ENCODE peak calls at places on chromosomes 3 and 15, in five cellular contexts. B is body of pancreas, Z is fibroblast of lung, U is cardiac muscle cell, W is lung. K is an unnamed sample.

GRCh38 chr3:97177242-97177641 is 362.8 kb downstream of the EPHA6 start:
- DNase-seq in Z (no peak), B (no peak), U (no peak), W (no peak), K (no peak)

GRCh38 chr3:13215940-13216546 is 142.8 kb upstream of the IQSEC1 start:
- DNase-seq in U (no peak), W (no peak), B (peak), Z (peak), K (peak)

GRCh38 chr15:59410448-59410896 is 27.5 kb upstream of the FAM81A start:
- DNase-seq in W (no peak), Z (no peak), B (peak), U (no peak), K (no peak)

GRCh38 chr3:24678441-24678865 is 183.8 kb upstream of the THRB start:
- DNase-seq in Z (peak), U (no peak), B (peak), W (no peak), K (peak)

GRCh38 chr15:45795487-45796069 is 160.7 kb downstream of the SQOR start:
- DNase-seq in B (peak), Z (peak), U (peak), W (peak), K (peak)

GRCh38 chr3:123258811-123259420 is 57.2 kb downstream of the SEC22A start:
- DNase-seq in W (no peak), B (no peak), U (peak), Z (peak), K (peak)

GRCh38 chr3:55164191-55164590 is 236.3 kb upstream of the LRTM1 start:
- DNase-seq in U (no peak), W (no peak), Z (peak), B (peak), K (no peak)

GRCh38 chr3:113532698-113533533 is 561 bp downstream of the SIDT1 start:
- DNase-seq in U (peak), Z (no peak), B (peak), W (no peak), K (peak)

GRCh38 chr3:18837137-18837536 is 311.2 kb upstream of the KCNH8 start:
- DNase-seq in W (no peak), Z (no peak), U (no peak), B (no peak), K (no peak)

GRCh38 chr3:130786306-130786705 is 39.7 kb upstream of the PIK3R4 start:
- DNase-seq in U (no peak), Z (no peak), W (no peak), B (no peak), K (no peak)

GRCh38 chr3:85576091-85576690 is 617.4 kb downstream of the CADM2 start:
- DNase-seq in B (peak), U (peak), Z (peak), W (peak), K (peak)

GRCh38 chr3:53821631-53822068 is 24.6 kb downstream of the CHDH start:
- DNase-seq in Z (peak), W (no peak), U (no peak), B (no peak), K (peak)

GRCh38 chr3:183825380-183826161 is at the start of gene MAP6D1:
- DNase-seq in Z (peak), W (no peak), U (peak), B (peak), K (peak)

GRCh38 chr3:148551767-148552260 is 145.9 kb upstream of the AGTR1 start:
- DNase-seq in B (no peak), Z (peak), U (no peak), W (no peak), K (peak)

GRCh38 chr15:74306801-74307217 is 60.6 kb downstream of the CYP11A1 start:
- DNase-seq in B (no peak), Z (no peak), W (no peak), U (no peak), K (no peak)

GRCh38 chr15:91630090-91630489 is 223.4 kb upstream of the SLCO3A1 start:
- DNase-seq in U (no peak), Z (no peak), B (no peak), W (no peak), K (no peak)

GRCh38 chr3:28971156-28971555 is 309.7 kb upstream of the RBMS3 start:
- DNase-seq in B (no peak), W (no peak), Z (no peak), U (no peak), K (no peak)

GRCh38 chr15:63135804-63136203 is 14.1 kb downstream of the LACTB start:
- DNase-seq in W (no peak), Z (peak), U (no peak), B (no peak), K (peak)

GRCh38 chr3:169769287-169770181 is at the start of gene ACTRT3:
- DNase-seq in Z (peak), W (peak), B (peak), U (peak), K (peak)

GRCh38 chr3:97658670-97659285 is 105.8 kb upstream of the ARL6 start:
- DNase-seq in B (no peak), Z (peak), U (peak), W (no peak), K (no peak)

GRCh38 chr3:161430307-161430706 is 59.0 kb upstream of the SPTSSB start:
- DNase-seq in U (no peak), B (no peak), W (no peak), Z (no peak), K (no peak)

GRCh38 chr15:34616613-34617012 is 33.2 kb upstream of the GOLGA8B start:
- DNase-seq in U (peak), W (no peak), Z (peak), B (peak), K (peak)

GRCh38 chr3:150528359-150528797 is 17.9 kb downstream of the SERP1 start:
- DNase-seq in Z (peak), W (no peak), B (no peak), U (no peak), K (peak)

GRCh38 chr15:80838012-80838411 is 58.8 kb downstream of the CEMIP start:
- DNase-seq in Z (no peak), W (no peak), B (no peak), U (no peak), K (no peak)

GRCh38 chr3:105798381-105798934 is 70.4 kb downstream of the CBLB start:
- DNase-seq in W (no peak), B (no peak), U (no peak), Z (no peak), K (no peak)

GRCh38 chr3:13347390-13347966 is 72.6 kb downstream of the NUP210 start:
- DNase-seq in W (no peak), Z (peak), B (peak), U (peak), K (no peak)

GRCh38 chr3:124467980-124468902 is 262.0 kb upstream of the UMPS start:
- DNase-seq in Z (peak), B (peak), W (peak), U (peak), K (peak)

GRCh38 chr15:70722266-70723123 is 40.9 kb downstream of the UACA start:
- DNase-seq in U (peak), B (no peak), Z (peak), W (no peak), K (no peak)

GRCh38 chr3:36877930-36878685 is 66.7 kb downstream of the TRANK1 start:
- DNase-seq in Z (no peak), U (no peak), W (no peak), B (no peak), K (no peak)

GRCh38 chr3:192223815-192224214 is 503.5 kb downstream of the FGF12 start:
- DNase-seq in Z (no peak), W (no peak), B (peak), U (peak), K (no peak)

GRCh38 chr15:60634815-60635214 is 155.9 kb upstream of the ICE2 start:
- DNase-seq in Z (no peak), B (no peak), W (no peak), U (no peak), K (peak)

DNA sequence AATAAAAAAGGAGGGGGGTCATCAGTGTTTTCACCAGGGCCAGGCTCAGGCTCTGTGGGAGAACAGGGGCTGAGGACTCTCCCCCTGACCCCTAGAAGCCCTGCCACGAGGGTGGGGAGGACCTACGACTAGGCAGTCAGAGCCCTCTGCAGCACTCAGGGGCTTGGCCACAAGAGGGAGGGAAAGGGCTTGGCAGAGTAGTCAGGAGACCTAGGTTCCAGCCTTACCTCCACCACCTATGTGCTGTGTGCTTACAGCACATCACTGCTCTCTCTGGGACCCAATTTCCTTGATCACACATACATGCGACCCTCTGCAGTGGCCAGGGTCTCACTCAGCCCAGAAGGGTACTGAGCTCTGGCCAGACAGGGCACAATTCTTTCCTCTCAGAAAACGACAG is 16.3 kb upstream of the SKIC8 start:
- DNase-seq in W (no peak), U (peak), Z (no peak), B (no peak), K (no peak)
- TF ChIP-seq CTCF in W (no peak), U (no peak), Z (no peak), B (no peak), K (peak)

DNA sequence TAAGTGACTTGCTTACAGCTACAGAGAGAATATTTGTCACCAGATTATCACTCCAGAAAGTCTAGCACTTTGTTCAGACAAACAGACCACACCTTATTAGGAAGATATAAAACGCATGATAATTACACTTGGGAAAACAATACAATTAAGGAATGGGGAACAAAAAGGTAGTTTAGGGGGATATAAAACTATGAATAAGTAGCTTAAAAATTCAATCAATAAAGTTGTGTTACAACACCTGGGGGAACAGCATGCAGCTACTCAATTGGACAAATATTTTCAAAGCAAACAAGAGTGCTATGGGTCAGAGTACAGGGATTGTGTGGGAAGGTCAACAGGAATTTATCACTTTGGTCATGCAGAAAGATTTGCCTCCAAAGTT is 15.1 kb downstream of the CLDN1 start:
- DNase-seq in U (no peak), Z (no peak), W (no peak), B (peak), K (no peak)
- H3K4me3 ChIP-seq in U (no peak), Z (no peak), W (no peak), B (no peak), K (no peak)

DNA sequence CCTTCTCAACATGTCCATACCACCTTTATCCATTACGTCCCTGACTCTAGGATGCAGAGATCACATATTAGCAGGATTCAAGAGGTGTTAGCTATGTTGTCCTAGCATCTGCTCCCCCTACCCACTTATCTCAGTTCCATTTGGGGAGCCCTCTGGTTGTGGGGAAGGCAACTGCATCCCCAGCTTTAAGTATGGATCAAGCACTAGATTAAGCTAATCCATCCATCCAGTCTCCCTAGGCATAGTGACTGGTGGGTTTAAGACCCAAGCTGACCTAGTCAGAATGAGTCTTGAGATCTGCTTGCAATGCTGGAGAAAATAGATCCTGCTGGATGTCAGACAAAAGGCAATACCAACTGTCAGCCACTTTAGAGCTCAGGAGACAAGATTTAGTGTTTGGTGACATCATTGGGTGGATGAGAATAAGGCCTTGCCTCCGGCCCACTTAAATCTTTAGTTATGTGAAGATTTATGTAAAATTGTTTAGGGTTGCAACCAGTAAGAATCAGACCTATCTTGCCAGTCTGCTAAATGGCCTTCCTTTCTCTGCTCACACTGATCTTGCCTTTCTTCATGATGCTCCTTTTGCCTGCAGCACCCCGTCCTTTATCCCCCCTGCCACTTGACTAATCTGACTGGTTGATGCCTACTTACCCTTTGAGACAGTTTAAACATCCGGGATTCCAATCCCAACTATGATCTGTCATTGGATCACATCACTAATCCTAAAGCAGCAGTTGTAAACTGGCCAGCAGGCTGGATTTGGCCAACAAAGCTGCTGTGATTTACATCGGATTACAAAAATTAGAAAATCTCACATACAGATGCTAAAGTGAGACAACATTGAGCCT is 2.1 kb upstream of the ISY1 start:
- DNase-seq in U (no peak), W (no peak), Z (peak), B (no peak), K (peak)
- TF ChIP-seq CTCF in U (peak), W (no peak), Z (peak), B (peak), K (peak)

DNA sequence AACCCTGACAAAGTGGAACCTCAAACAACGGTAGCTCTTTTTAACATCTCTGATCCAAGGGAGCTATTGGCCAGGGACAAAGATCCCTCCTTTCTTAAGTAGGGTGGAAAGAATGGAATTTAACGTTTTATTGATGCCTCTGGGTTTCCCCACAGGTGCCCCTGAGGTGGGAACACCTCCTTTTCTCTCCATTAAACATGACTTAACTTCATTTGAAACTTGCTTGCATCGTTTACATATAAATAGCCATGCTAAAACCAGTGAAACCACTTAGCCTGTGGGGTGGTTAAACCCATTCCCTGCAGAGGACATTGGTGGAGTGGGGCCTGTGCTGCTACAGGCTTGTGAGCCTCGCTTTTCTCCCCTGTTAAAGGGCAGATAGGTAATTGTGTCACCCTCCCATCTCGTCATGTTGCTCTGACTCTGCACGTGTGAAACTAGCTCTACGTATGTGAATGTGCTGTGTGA is 9.7 kb downstream of the CGNL1 start:
- DNase-seq in Z (no peak), B (no peak), W (no peak), U (no peak), K (no peak)
- H3K4me3 ChIP-seq in Z (no peak), B (no peak), W (no peak), U (no peak), K (no peak)

GRCh38 chr3:129205109-129205832 is 21.6 kb upstream of the CNBP start:
- DNase-seq in B (no peak), U (no peak), W (no peak), Z (no peak), K (no peak)
- TF ChIP-seq CTCF in B (no peak), U (no peak), W (no peak), Z (no peak), K (no peak)

GRCh38 chr3:108602249-108602934 is 12.9 kb downstream of the DZIP3 start:
- DNase-seq in W (no peak), B (peak), Z (no peak), U (peak), K (no peak)
- H3K4me3 ChIP-seq in W (no peak), B (no peak), Z (no peak), U (no peak), K (no peak)

GRCh38 chr3:129199366-129199765 is 15.7 kb upstream of the CNBP start:
- DNase-seq in U (no peak), Z (no peak), W (no peak), B (no peak), K (no peak)

GRCh38 chr3:129197341-129197740 is 13.6 kb upstream of the CNBP start:
- DNase-seq in B (no peak), U (no peak), Z (no peak), W (no peak), K (no peak)

GRCh38 chr3:129195731-129196256 is 12.1 kb upstream of the CNBP start:
- DNase-seq in W (peak), Z (peak), U (no peak), B (peak), K (peak)

GRCh38 chr3:129196601-129197000 is 12.9 kb upstream of the CNBP start:
- DNase-seq in B (no peak), Z (no peak), U (no peak), W (no peak), K (no peak)
- TF ChIP-seq CTCF in B (no peak), Z (no peak), U (no peak), W (no peak), K (no peak)

GRCh38 chr15:96553006-96553405 is 222.5 kb downstream of the NR2F2 start:
- DNase-seq in W (no peak), B (no peak), U (no peak), Z (no peak), K (no peak)

GRCh38 chr15:96553451-96553850 is 223.0 kb downstream of the NR2F2 start:
- DNase-seq in U (no peak), Z (no peak), W (no peak), B (no peak), K (no peak)

GRCh38 chr15:96549136-96549535 is 218.6 kb downstream of the NR2F2 start:
- DNase-seq in B (no peak), U (no peak), Z (no peak), W (no peak), K (no peak)

GRCh38 chr15:96551722-96552121 is 221.2 kb downstream of the NR2F2 start:
- DNase-seq in Z (no peak), U (no peak), B (no peak), W (no peak), K (no peak)

DNA sequence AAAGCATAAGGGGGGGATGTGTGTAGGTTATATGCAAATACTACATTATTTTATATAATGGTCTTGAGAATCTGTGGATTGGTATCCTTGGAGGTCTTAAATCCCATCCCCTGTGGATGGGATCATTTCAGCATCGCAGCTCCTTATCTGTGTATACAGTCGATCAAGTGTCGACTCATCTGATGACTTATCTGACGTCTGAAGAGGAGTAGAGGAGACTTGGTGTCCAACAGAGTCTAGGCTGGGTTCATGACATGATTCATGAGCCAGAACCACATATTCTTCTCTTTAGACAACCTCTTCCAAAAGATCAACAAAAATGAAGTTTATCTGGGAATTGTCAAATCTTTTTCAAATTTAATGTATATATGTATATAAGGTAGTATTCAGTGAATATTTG is 220.7 kb downstream of the NR2F2 start:
- DNase-seq in W (no peak), U (no peak), B (no peak), Z (no peak), K (no peak)
- H3K4me3 ChIP-seq in W (no peak), U (no peak), B (no peak), Z (no peak), K (no peak)

GRCh38 chr3:52494446-52494845 is 692 bp upstream of the STAB1 start:
- DNase-seq in W (no peak), Z (no peak), B (no peak), U (no peak), K (no peak)
- TF ChIP-seq CTCF in W (no peak), Z (no peak), B (no peak), U (no peak), K (no peak)

K was measured in foreskin fibroblast.